ENCODE peak calls at places on chromosomes 2 and 18, in four cellular contexts. One of them, this sample, is unnamed.

GRCh38 chr2:49973917-49974368 is 819.6 kb upstream of the FSHR start:
- DNase-seq in MCF 10A: no peak
- DNase-seq in neural progenitor cell: peak
- DNase-seq in GM13976: peak
- DNase-seq in this sample: peak

GRCh38 chr18:5512191-5512590 is 31.6 kb downstream of the EPB41L3 start:
- DNase-seq in GM13976: no peak
- DNase-seq in neural progenitor cell: no peak
- DNase-seq in MCF 10A: no peak
- DNase-seq in this sample: no peak

GRCh38 chr2:167136876-167137579 is 248.7 kb downstream of the XIRP2 start:
- DNase-seq in GM13976: no peak
- DNase-seq in MCF 10A: no peak
- DNase-seq in neural progenitor cell: no peak
- DNase-seq in this sample: no peak

GRCh38 chr2:63699549-63699839 is 110.7 kb downstream of the MDH1 start:
- DNase-seq in MCF 10A: peak
- DNase-seq in GM13976: no peak
- DNase-seq in neural progenitor cell: no peak
- DNase-seq in this sample: no peak

GRCh38 chr2:220064282-220065042 is 437.0 kb downstream of the SLC4A3 start:
- DNase-seq in MCF 10A: no peak
- DNase-seq in GM13976: no peak
- DNase-seq in neural progenitor cell: no peak
- DNase-seq in this sample: peak

GRCh38 chr18:49560277-49561126 is 1.4 kb upstream of the LIPG start:
- DNase-seq in MCF 10A: no peak
- DNase-seq in neural progenitor cell: peak
- DNase-seq in GM13976: no peak
- DNase-seq in this sample: no peak

GRCh38 chr2:127197475-127198385 is 22.4 kb downstream of the CYP27C1 start:
- DNase-seq in neural progenitor cell: peak
- DNase-seq in MCF 10A: peak
- DNase-seq in GM13976: no peak
- DNase-seq in this sample: peak

GRCh38 chr2:238669046-238669445 is 178.8 kb upstream of the TWIST2 start:
- DNase-seq in MCF 10A: no peak
- DNase-seq in GM13976: no peak
- DNase-seq in neural progenitor cell: no peak
- DNase-seq in this sample: no peak

GRCh38 chr18:45169610-45170009 is 445.7 kb upstream of the SLC14A2 start:
- DNase-seq in GM13976: no peak
- DNase-seq in MCF 10A: peak
- DNase-seq in neural progenitor cell: no peak
- DNase-seq in this sample: peak

This sample was measured in choroid plexus epithelial cell.